ENCODE peak calls at places on chromosomes 5 and 9, in eight cellular contexts. K is tibial nerve, X is colonic mucosa, B is A549, D is pancreas, L is body of pancreas, T is spleen, V is H1. Q is an unnamed sample.

GRCh38 chr5:180126716-180127681 is 55.4 kb upstream of the RNF130 start:
- DNase-seq in K (no peak), X (peak; percentile 31), B (peak; percentile 66), D (peak; percentile 84), L (peak; percentile 40), T (peak; percentile 85), V (peak; percentile 87), Q (peak; percentile 63)

GRCh38 chr5:865771-866170 is 15.0 kb upstream of the ZDHHC11 start:
- DNase-seq in K (no peak), X (no peak), B (no peak), D (no peak), L (no peak), T (no peak), V (no peak), Q (no peak)

GRCh38 chr5:1788828-1789227 is 10.8 kb downstream of the MRPL36 start:
- DNase-seq in K (no peak), X (no peak), B (no peak), D (peak; percentile 23), L (no peak), T (no peak), V (no peak), Q (no peak)

GRCh38 chr9:13568446-13568845 is 289.0 kb upstream of the MPDZ start:
- DNase-seq in K (peak; percentile 8), X (no peak), B (no peak), D (no peak), L (no peak), T (no peak), V (no peak), Q (no peak)

GRCh38 chr9:15697459-15697858 is 144.6 kb downstream of the CCDC171 start:
- DNase-seq in K (no peak), X (no peak), B (no peak), D (no peak), L (no peak), T (no peak), V (no peak), Q (no peak)

GRCh38 chr5:156835905-156836304 is 14.2 kb upstream of the PPP1R2B start:
- DNase-seq in K (no peak), X (no peak), B (peak; percentile 11), D (no peak), L (no peak), T (no peak), V (no peak), Q (no peak)

GRCh38 chr9:129697956-129698757 is 32.7 kb downstream of the PRRX2 start:
- DNase-seq in K (peak; percentile 50), X (peak; percentile 37), B (no peak), D (no peak), L (peak; percentile 31), T (no peak), V (no peak), Q (no peak)

GRCh38 chr5:173917788-173918786 is 29.9 kb downstream of the CPEB4 start:
- DNase-seq in K (peak; percentile 47), X (peak; percentile 79), B (peak; percentile 83), D (peak; percentile 63), L (peak; percentile 71), T (peak; percentile 84), V (no peak), Q (peak; percentile 73)

GRCh38 chr5:88680253-88681132 is 202.5 kb downstream of the MEF2C start:
- DNase-seq in K (peak; percentile 54), X (peak; percentile 76), B (peak; percentile 81), D (peak; percentile 97), L (peak; percentile 76), T (peak; percentile 93), V (peak; percentile 97), Q (peak; percentile 80)

GRCh38 chr5:53358794-53359193 is 121.6 kb upstream of the FST start:
- DNase-seq in K (no peak), X (no peak), B (no peak), D (no peak), L (no peak), T (no peak), V (no peak), Q (no peak)

GRCh38 chr5:75640395-75640794 is 29.1 kb downstream of the ANKDD1B start:
- DNase-seq in K (no peak), X (no peak), B (no peak), D (no peak), L (no peak), T (no peak), V (no peak), Q (no peak)

GRCh38 chr5:165108809-165109208 is 1603.4 kb downstream of the MAT2B start:
- DNase-seq in K (no peak), X (no peak), B (no peak), D (no peak), L (no peak), T (no peak), V (no peak), Q (no peak)

GRCh38 chr5:125376059-125376641 is 629.7 kb upstream of the ZNF608 start:
- DNase-seq in K (no peak), X (no peak), B (no peak), D (no peak), L (no peak), T (no peak), V (no peak), Q (no peak)

GRCh38 chr9:134993996-134994720 is 76.4 kb upstream of the FCN1 start:
- DNase-seq in K (no peak), X (no peak), B (no peak), D (peak; percentile 23), L (no peak), T (peak; percentile 48), V (no peak), Q (no peak)

GRCh38 chr5:158139161-158139560 is 280.2 kb upstream of the CLINT1 start:
- DNase-seq in K (no peak), X (no peak), B (no peak), D (no peak), L (no peak), T (no peak), V (no peak), Q (no peak)

GRCh38 chr5:180340856-180341255 is 12.3 kb downstream of the GFPT2 start:
- DNase-seq in K (no peak), X (no peak), B (no peak), D (no peak), L (no peak), T (no peak), V (no peak), Q (no peak)

GRCh38 chr9:4389003-4389402 is 89.1 kb upstream of the GLIS3 start:
- DNase-seq in K (no peak), X (no peak), B (no peak), D (no peak), L (no peak), T (no peak), V (no peak), Q (no peak)

GRCh38 chr9:109314011-109314531 is 6.8 kb downstream of the EPB41L4B start:
- DNase-seq in K (no peak), X (no peak), B (no peak), D (no peak), L (peak; percentile 45), T (no peak), V (no peak), Q (no peak)

GRCh38 chr9:19102181-19102630 is 498 bp downstream of the HAUS6 start:
- DNase-seq in K (no peak), X (peak; percentile 46), B (peak; percentile 28), D (peak; percentile 68), L (peak; percentile 31), T (peak; percentile 92), V (peak; percentile 57), Q (peak; percentile 36)

DNA sequence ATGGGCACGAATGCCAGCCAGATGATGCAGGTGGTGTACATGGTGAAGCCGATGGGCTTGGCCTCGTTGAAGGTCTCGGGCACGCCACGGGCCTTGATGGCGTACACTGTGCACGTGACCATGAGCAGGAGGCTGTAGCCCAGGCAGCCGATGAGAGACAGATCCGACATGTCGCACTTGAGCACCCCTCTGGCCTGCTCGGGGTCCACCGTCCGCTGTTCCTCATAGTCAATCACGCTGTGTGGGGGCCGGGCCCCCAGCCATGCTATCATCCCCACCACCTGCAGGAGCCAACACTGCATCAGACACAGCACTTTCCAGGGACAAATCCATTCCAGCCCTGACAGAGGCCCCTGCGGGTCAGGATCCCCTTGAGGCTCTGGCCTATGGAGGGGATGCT is 12.2 kb downstream of the GRM6 start:
- DNase-seq in K (no peak), X (no peak), B (no peak), D (no peak), L (no peak), T (peak; percentile 58), V (no peak), Q (no peak)
- H3K9me3 ChIP-seq in K (peaks cover 2% of the 10 kb centered on the region), X (no peaks in the 10 kb centered on the region), B (peaks cover 24% of the 10 kb centered on the region), D (no peaks in the 10 kb centered on the region), L (peaks cover 69% of the 10 kb centered on the region), T (peaks cover 99% of the 10 kb centered on the region), V (peaks cover 89% of the 10 kb centered on the region), Q (peaks cover 4% of the 10 kb centered on the region)

DNA sequence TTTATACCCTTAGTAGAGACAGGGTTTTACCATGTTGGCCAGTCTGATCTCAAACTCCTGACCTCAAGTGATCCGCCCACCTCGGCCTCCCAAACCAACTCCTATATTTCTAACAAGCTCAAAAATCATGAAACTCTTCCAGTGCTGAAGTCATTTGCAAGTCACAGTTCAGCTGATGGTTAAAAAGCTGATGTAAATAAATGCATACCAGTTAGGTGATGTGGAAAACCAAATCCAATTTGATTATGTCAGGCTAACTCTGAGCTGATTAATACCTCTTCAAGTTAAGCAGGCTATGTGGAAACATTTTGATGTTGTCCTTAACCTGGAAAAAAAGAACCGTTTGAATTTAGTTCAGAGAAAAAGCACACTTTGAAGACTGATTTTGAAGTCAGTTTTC is 51.0 kb downstream of the TMEM252 start:
- DNase-seq in K (no peak), X (no peak), B (no peak), D (no peak), L (no peak), T (no peak), V (no peak), Q (no peak)
- H3K4me1 ChIP-seq in K (no peaks in the 10 kb centered on the region), X (no peaks in the 10 kb centered on the region), B (no peaks in the 10 kb centered on the region), D (no peaks in the 10 kb centered on the region), L (peaks cover 12% of the 10 kb centered on the region), T (no peaks in the 10 kb centered on the region), V (no peaks in the 10 kb centered on the region), Q (no peaks in the 10 kb centered on the region)

DNA sequence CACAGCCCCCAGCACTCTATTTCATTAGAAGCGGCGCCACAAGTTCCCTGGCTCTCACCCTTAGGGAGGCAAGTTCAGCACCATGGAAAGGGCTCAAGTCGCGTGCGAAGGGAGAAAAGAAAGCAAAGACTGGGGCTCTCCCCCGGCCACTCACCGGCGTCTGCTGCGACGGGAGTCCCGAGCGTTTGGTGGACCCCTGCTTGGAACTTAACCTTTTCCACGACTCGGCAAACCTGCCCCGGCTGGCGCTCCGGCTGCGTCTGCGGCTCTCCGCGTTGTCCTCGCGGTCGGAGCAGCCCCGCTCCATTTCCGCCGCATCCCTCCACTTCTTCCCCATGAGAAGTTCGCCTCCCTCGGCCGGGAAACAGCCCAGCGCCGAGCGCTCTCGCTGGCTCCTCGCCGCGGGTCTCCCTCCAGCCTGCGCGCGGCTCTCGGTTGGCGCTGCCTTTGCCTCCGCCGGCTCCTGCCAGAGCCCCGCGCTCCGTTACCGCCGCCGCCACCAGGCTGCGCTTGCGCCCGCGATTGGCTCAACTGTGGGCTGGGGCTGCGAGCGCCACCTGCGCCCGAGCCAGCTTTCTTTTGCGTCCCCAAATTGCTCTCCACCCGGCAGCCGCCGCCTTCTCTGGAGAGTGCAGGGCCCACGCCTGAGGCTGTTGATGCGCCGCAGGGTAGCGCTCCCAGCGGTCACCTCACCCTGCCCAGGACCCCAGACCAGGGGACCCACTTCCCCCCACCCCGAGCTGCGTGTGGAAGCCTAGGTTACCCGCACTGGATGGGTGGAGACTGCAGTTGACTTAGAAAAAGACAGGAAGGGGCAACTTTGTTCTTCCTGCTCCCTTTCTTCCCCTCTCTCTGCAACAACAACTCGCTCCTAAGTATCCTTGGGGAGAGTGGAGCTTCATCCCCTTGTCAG is 321.6 kb downstream of the CEMIP2 start:
- DNase-seq in K (peak; percentile 5), X (peak; percentile 45), B (peak; percentile 40), D (peak; percentile 75), L (peak; percentile 46), T (peak; percentile 74), V (peak; percentile 85), Q (peak; percentile 73)
- TF ChIP-seq CTCF in K (no peak), X (no peak), B (peak; percentile 37), D (no peak), L (no peak), T (no peak), V (peak; percentile 40), Q (peak; percentile 37)

GRCh38 chr9:22992781-22993180 is 546.2 kb downstream of the DMRTA1 start:
- DNase-seq in K (no peak), X (no peak), B (no peak), D (no peak), L (no peak), T (no peak), V (no peak), Q (no peak)
- H3K9me3 ChIP-seq in K (no peaks in the 10 kb centered on the region), X (no peaks in the 10 kb centered on the region), B (no peaks in the 10 kb centered on the region), D (no peaks in the 10 kb centered on the region), L (peaks cover 11% of the 10 kb centered on the region), T (peaks cover 18% of the 10 kb centered on the region), V (peaks cover 11% of the 10 kb centered on the region), Q (peaks cover under 1% of the 10 kb centered on the region)

Q was measured in BE2C.